ENCODE peak calls at places on chromosomes 1 and 21, in four cellular contexts. H is heart right ventricle, F is upper lobe of right lung, C is HFF-Myc. P is an unnamed sample.

GRCh38 chr1:88701275-88701674 is 17.2 kb downstream of the PKN2 start:
- DNase-seq in H (no peak), F (no peak), C (no peak), P (no peak)

GRCh38 chr1:117696567-117696966 is 90.7 kb downstream of the TENT5C start:
- DNase-seq in H (no peak), C (no peak), F (no peak), P (no peak)

GRCh38 chr1:1144843-1145546 is 28.7 kb upstream of the TTLL10 start:
- DNase-seq in F (no peak), H (no peak), C (no peak), P (no peak)

GRCh38 chr1:114011796-114012195 is 32.5 kb downstream of the OLFML3 start:
- DNase-seq in C (no peak), F (no peak), H (no peak), P (no peak)

GRCh38 chr1:64302971-64303370 is 99.5 kb downstream of the UBE2U start:
- DNase-seq in C (peak), F (no peak), H (no peak), P (no peak)

GRCh38 chr1:47469405-47469759 is 31.5 kb downstream of the FOXD2 start:
- DNase-seq in C (no peak), H (no peak), F (no peak), P (no peak)

GRCh38 chr1:117098287-117098890 is 23.2 kb downstream of the TRIM45 start:
- DNase-seq in H (no peak), F (no peak), C (no peak), P (no peak)

GRCh38 chr21:43333301-43334062 is 93.4 kb downstream of the SIK1 start:
- DNase-seq in H (peak), C (peak), F (peak), P (no peak)

GRCh38 chr1:86741947-86742572 is 37.7 kb downstream of the SH3GLB1 start:
- DNase-seq in C (no peak), H (no peak), F (no peak), P (no peak)

GRCh38 chr1:87511449-87511848 is 182.8 kb downstream of the LMO4 start:
- DNase-seq in H (no peak), C (no peak), F (no peak), P (no peak)

GRCh38 chr1:206723500-206724472 is 39.1 kb downstream of the MAPKAPK2 start:
- DNase-seq in F (peak), H (peak), C (no peak), P (no peak)

GRCh38 chr21:43467785-43468184 is 40.9 kb upstream of the SIK1 start:
- DNase-seq in F (no peak), H (no peak), C (no peak), P (no peak)

GRCh38 chr21:46559291-46559983 is 45.4 kb downstream of the S100B start:
- DNase-seq in C (no peak), H (no peak), F (no peak), P (no peak)

GRCh38 chr1:92485374-92486250 is 1.1 kb downstream of the GFI1 start:
- DNase-seq in C (no peak), F (peak), H (peak), P (no peak)

GRCh38 chr1:114347431-114348209 is 163.4 kb downstream of the TRIM33 start:
- DNase-seq in C (no peak), H (no peak), F (no peak), P (no peak)

GRCh38 chr1:244862354-244862698 is 2.0 kb downstream of the HNRNPU start:
- DNase-seq in H (no peak), C (no peak), F (no peak), P (no peak)

GRCh38 chr21:45108808-45109800 is 34.7 kb downstream of the ADARB1 start:
- DNase-seq in H (no peak), C (no peak), F (no peak), P (no peak)

GRCh38 chr1:25997759-25998074 is at the start of gene PAFAH2:
- DNase-seq in C (no peak), H (peak), F (peak), P (no peak)

GRCh38 chr1:29689372-29690030 is 453.2 kb downstream of the PTPRU start:
- DNase-seq in C (no peak), F (peak), H (no peak), P (no peak)

GRCh38 chr1:62228139-62228882 is 33.7 kb downstream of the L1TD1 start:
- DNase-seq in C (no peak), F (no peak), H (no peak), P (no peak)

GRCh38 chr1:62218603-62219002 is 24.0 kb downstream of the L1TD1 start:
- DNase-seq in F (no peak), H (no peak), C (no peak), P (no peak)

GRCh38 chr1:62227496-62227895 is 32.8 kb downstream of the L1TD1 start:
- DNase-seq in H (no peak), F (no peak), C (no peak), P (no peak)

GRCh38 chr1:62224182-62224581 is 29.5 kb downstream of the L1TD1 start:
- DNase-seq in H (no peak), F (no peak), C (no peak), P (no peak)

DNA sequence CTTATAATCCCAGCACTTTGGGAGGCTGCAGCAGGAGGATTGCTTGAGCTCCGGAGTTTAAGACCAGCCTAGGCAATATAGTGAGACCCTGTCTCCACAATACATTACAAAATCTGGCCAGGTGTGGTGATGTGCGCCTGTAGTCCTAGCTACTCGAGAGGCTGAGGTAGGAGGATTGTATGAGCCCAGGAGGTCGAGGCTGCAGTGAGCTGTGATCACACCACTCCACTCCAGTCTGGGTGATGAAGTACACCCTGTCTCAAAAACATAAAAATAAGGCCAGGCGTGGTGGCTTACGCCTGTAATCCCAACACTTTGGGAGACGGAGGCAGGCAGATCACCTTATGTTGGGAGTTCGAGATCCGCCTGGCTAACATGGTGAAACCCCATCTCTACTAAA is 27.7 kb downstream of the L1TD1 start:
- DNase-seq in C (no peak), H (no peak), F (no peak), P (no peak)
- TF ChIP-seq CTCF in C (no peak), H (no peak), F (no peak), P (no peak)

GRCh38 chr1:3069491-3070303 is 694 bp downstream of the PRDM16 start:
- DNase-seq in H (no peak), F (peak), C (no peak), P (peak)
- TF ChIP-seq CTCF in H (no peak), F (peak), C (no peak), P (peak)

GRCh38 chr1:96510911-96511310 is 210.7 kb upstream of the PTBP2 start:
- DNase-seq in H (no peak), F (no peak), C (no peak), P (no peak)

GRCh38 chr1:96509944-96510343 is 211.6 kb upstream of the PTBP2 start:
- DNase-seq in H (no peak), C (no peak), F (no peak), P (no peak)

GRCh38 chr1:96509351-96509750 is 212.2 kb upstream of the PTBP2 start:
- DNase-seq in F (no peak), C (no peak), H (no peak), P (no peak)

GRCh38 chr1:96513136-96513535 is 208.4 kb upstream of the PTBP2 start:
- DNase-seq in F (no peak), C (no peak), H (no peak), P (no peak)

GRCh38 chr1:96508226-96508625 is 213.4 kb upstream of the PTBP2 start:
- DNase-seq in F (no peak), C (no peak), H (no peak), P (no peak)
- TF ChIP-seq CTCF in F (no peak), C (no peak), H (no peak), P (no peak)

GRCh38 chr21:38833122-38833521 is 27.4 kb downstream of the ETS2 start:
- DNase-seq in F (no peak), H (no peak), C (no peak), P (no peak)
- TF ChIP-seq CTCF in F (no peak), H (no peak), C (no peak), P (peak)

GRCh38 chr1:17755120-17755519 is at the start of gene ACTL8:
- DNase-seq in C (no peak), F (no peak), H (no peak), P (no peak)
- TF ChIP-seq CTCF in C (peak), F (peak), H (no peak), P (peak)

DNA sequence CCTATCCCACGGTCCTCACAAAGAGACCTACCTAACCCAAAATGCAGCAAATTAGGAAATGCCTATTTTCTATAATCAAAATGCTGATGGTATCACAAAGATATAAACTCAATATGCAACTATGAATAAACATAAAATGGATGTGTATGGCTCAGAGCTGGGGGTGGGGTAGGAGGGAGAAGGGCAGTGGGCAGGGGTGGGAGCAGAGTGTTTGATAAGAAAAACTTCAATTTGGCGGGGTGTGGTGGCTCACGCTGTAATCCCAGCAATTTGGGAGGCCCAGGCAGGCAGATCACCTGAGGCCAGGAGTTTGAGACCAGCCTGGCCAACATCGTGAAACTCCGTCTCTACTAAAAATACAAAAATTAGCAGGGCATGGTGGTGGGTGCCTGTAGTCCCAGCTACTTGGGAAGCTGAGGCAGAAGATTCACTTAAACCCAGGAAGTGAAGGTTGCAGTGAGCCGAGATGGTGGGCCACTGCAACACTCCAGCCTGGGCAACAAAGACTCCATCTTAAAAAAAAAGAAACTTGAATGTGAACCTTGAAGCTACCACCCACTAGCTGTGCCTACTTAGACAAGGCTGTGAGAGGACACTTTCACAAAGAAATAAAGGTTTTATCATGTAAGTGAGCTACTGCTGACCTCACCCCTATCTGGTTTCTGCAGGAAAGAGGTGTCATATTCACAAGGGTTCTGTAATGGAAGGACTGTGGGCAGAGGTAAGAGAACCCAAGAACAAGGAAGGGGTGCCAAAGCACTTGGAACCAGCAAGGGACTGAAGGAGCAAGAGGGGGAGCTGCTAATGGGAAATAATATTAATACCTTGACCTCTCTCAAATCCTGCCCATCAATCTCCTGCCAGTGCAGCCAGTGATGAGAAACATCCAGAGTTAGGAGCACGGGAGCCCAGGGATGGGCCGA is 53.0 kb downstream of the HLCS start:
- DNase-seq in F (no peak), C (no peak), H (no peak), P (no peak)
- TF ChIP-seq CTCF in F (no peak), C (no peak), H (no peak), P (no peak)

GRCh38 chr1:215992620-215993019 is 425.5 kb downstream of the KCTD3 start:
- DNase-seq in C (peak), H (no peak), F (no peak), P (no peak)
- TF ChIP-seq CTCF in C (peak), H (no peak), F (peak), P (peak)

GRCh38 chr1:161379071-161379470 is 11.4 kb upstream of the CFAP126 start:
- DNase-seq in C (no peak), H (no peak), F (no peak), P (no peak)

GRCh38 chr1:161373442-161373841 is 5.8 kb upstream of the CFAP126 start:
- DNase-seq in F (no peak), C (no peak), H (no peak), P (no peak)

GRCh38 chr1:161378014-161378413 is 10.3 kb upstream of the CFAP126 start:
- DNase-seq in C (no peak), H (no peak), F (no peak), P (no peak)

GRCh38 chr1:161374373-161374772 is 6.7 kb upstream of the CFAP126 start:
- DNase-seq in H (no peak), C (no peak), F (no peak), P (no peak)
- TF ChIP-seq CTCF in H (no peak), C (no peak), F (peak), P (peak)

GRCh38 chr1:37877991-37878544 is 18.7 kb upstream of the MTF1 start:
- DNase-seq in H (no peak), C (no peak), F (no peak), P (no peak)

GRCh38 chr1:37872692-37873091 is 13.3 kb upstream of the MTF1 start:
- DNase-seq in H (no peak), C (no peak), F (no peak), P (no peak)

GRCh38 chr1:37879865-37880264 is 20.5 kb upstream of the MTF1 start:
- DNase-seq in C (no peak), F (no peak), H (no peak), P (no peak)

GRCh38 chr1:37875833-37876232 is 16.4 kb upstream of the MTF1 start:
- DNase-seq in F (no peak), C (no peak), H (no peak), P (no peak)
- TF ChIP-seq CTCF in F (no peak), C (no peak), H (no peak), P (peak)